ENCODE peak calls at places on chromosomes 4 and X, in six cellular contexts. One of them, this sample, is unnamed.

GRCh38 chr4:95360911-95361695 is 187.7 kb downstream of the UNC5C start:
- DNase-seq in GM12891: no peak
- DNase-seq in HepG2: no peak
- DNase-seq in K562: no peak
- DNase-seq in GM12878: no peak
- DNase-seq in H1: no peak
- DNase-seq in this sample: no peak

GRCh38 chr4:134812611-134813010 is 611.0 kb upstream of the PABPC4L start:
- DNase-seq in GM12891: no peak
- DNase-seq in HepG2: no peak
- DNase-seq in K562: no peak
- DNase-seq in GM12878: no peak
- DNase-seq in H1: no peak
- DNase-seq in this sample: no peak

GRCh38 chrX:66030505-66031317 is 9.2 kb downstream of the VSIG4 start:
- DNase-seq in GM12891: no peak
- DNase-seq in HepG2: peak
- DNase-seq in K562: peak
- DNase-seq in GM12878: no peak
- DNase-seq in H1: no peak
- DNase-seq in this sample: no peak

GRCh38 chrX:33741807-33742206 is 390.3 kb downstream of the FAM47A start:
- DNase-seq in GM12891: no peak
- DNase-seq in HepG2: no peak
- DNase-seq in K562: no peak
- DNase-seq in GM12878: no peak
- DNase-seq in H1: no peak
- DNase-seq in this sample: no peak

GRCh38 chr4:186516287-186516686 is 39.1 kb downstream of the MTNR1A start:
- DNase-seq in GM12891: no peak
- DNase-seq in HepG2: no peak
- DNase-seq in K562: no peak
- DNase-seq in GM12878: no peak
- DNase-seq in H1: no peak
- DNase-seq in this sample: no peak

GRCh38 chrX:98795636-98796035 is 1614.4 kb downstream of the PCDH19 start:
- DNase-seq in GM12891: no peak
- DNase-seq in HepG2: no peak
- DNase-seq in K562: no peak
- DNase-seq in GM12878: no peak
- DNase-seq in H1: no peak
- DNase-seq in this sample: no peak

GRCh38 chrX:30971761-30972603 is 82.9 kb upstream of the TAB3 start:
- DNase-seq in GM12891: peak
- DNase-seq in HepG2: peak
- DNase-seq in K562: peak
- DNase-seq in GM12878: no peak
- DNase-seq in H1: peak
- DNase-seq in this sample: peak

GRCh38 chr4:23855912-23856605 is 33.8 kb downstream of the PPARGC1A start:
- DNase-seq in GM12891: no peak
- DNase-seq in HepG2: peak
- DNase-seq in K562: no peak
- DNase-seq in GM12878: no peak
- DNase-seq in H1: no peak
- DNase-seq in this sample: no peak

GRCh38 chr4:109389367-109390118 is 44.1 kb upstream of the SEC24B start:
- DNase-seq in GM12891: no peak
- DNase-seq in HepG2: peak
- DNase-seq in K562: no peak
- DNase-seq in GM12878: peak
- DNase-seq in H1: no peak
- DNase-seq in this sample: no peak

GRCh38 chr4:70902577-70903281 is 560 bp downstream of the MOB1B start:
- DNase-seq in GM12891: peak
- DNase-seq in HepG2: no peak
- DNase-seq in K562: peak
- DNase-seq in GM12878: no peak
- DNase-seq in H1: no peak
- DNase-seq in this sample: peak

GRCh38 chr4:28686618-28687017 is 1826.0 kb downstream of the STIM2 start:
- DNase-seq in GM12891: peak
- DNase-seq in HepG2: peak
- DNase-seq in K562: peak
- DNase-seq in GM12878: no peak
- DNase-seq in H1: peak
- DNase-seq in this sample: no peak

GRCh38 chr4:148790691-148791090 is 348.5 kb upstream of the NR3C2 start:
- DNase-seq in GM12891: no peak
- DNase-seq in HepG2: no peak
- DNase-seq in K562: no peak
- DNase-seq in GM12878: no peak
- DNase-seq in H1: no peak
- DNase-seq in this sample: no peak

GRCh38 chrX:27439771-27440170 is 23.4 kb downstream of the PPP4R3C start:
- DNase-seq in GM12891: no peak
- DNase-seq in HepG2: no peak
- DNase-seq in K562: no peak
- DNase-seq in GM12878: no peak
- DNase-seq in H1: no peak
- DNase-seq in this sample: no peak

GRCh38 chrX:14697453-14697852 is 168.1 kb downstream of the GLRA2 start:
- DNase-seq in GM12891: peak
- DNase-seq in HepG2: peak
- DNase-seq in K562: peak
- DNase-seq in GM12878: no peak
- DNase-seq in H1: no peak
- DNase-seq in this sample: peak

GRCh38 chr4:116122131-116122530 is 963.2 kb downstream of the TRAM1L1 start:
- DNase-seq in GM12891: no peak
- DNase-seq in HepG2: no peak
- DNase-seq in K562: no peak
- DNase-seq in GM12878: no peak
- DNase-seq in H1: no peak
- DNase-seq in this sample: no peak

GRCh38 chrX:56733459-56734046 is 4.5 kb downstream of the NBDY start:
- DNase-seq in GM12891: no peak
- DNase-seq in HepG2: peak
- DNase-seq in K562: peak
- DNase-seq in GM12878: no peak
- DNase-seq in H1: no peak
- DNase-seq in this sample: no peak

GRCh38 chr4:129353490-129353889 is 257.5 kb downstream of the C4orf33 start:
- DNase-seq in GM12891: no peak
- DNase-seq in HepG2: no peak
- DNase-seq in K562: no peak
- DNase-seq in GM12878: no peak
- DNase-seq in H1: no peak
- DNase-seq in this sample: no peak

GRCh38 chr4:7414046-7414445 is 20.7 kb downstream of the PSAPL1 start:
- DNase-seq in GM12891: no peak
- DNase-seq in HepG2: no peak
- DNase-seq in K562: no peak
- DNase-seq in GM12878: no peak
- DNase-seq in H1: no peak
- DNase-seq in this sample: no peak

GRCh38 chr4:113371061-113371460 is 321.6 kb downstream of the ANK2 start:
- DNase-seq in GM12891: no peak
- DNase-seq in HepG2: no peak
- DNase-seq in K562: no peak
- DNase-seq in GM12878: no peak
- DNase-seq in H1: no peak
- DNase-seq in this sample: no peak
- TF ChIP-seq POLR2A in GM12891: no peak
- TF ChIP-seq POLR2A in HepG2: no peak
- TF ChIP-seq POLR2A in K562: no peak
- TF ChIP-seq POLR2A in GM12878: no peak
- TF ChIP-seq POLR2A in H1: no peak
- TF ChIP-seq POLR2A in this sample: no peak

GRCh38 chr4:8737075-8737474 is 134.6 kb downstream of the HMX1 start:
- DNase-seq in GM12891: no peak
- DNase-seq in HepG2: no peak
- DNase-seq in K562: no peak
- DNase-seq in GM12878: no peak
- DNase-seq in H1: no peak
- DNase-seq in this sample: no peak

GRCh38 chr4:8738471-8738931 is 133.1 kb downstream of the HMX1 start:
- DNase-seq in GM12891: peak
- DNase-seq in HepG2: no peak
- DNase-seq in K562: no peak
- DNase-seq in GM12878: no peak
- DNase-seq in H1: no peak
- DNase-seq in this sample: no peak

GRCh38 chr4:8735236-8736082 is 136.2 kb downstream of the HMX1 start:
- DNase-seq in GM12891: no peak
- DNase-seq in HepG2: no peak
- DNase-seq in K562: no peak
- DNase-seq in GM12878: no peak
- DNase-seq in H1: no peak
- DNase-seq in this sample: no peak

GRCh38 chr4:8737601-8738279 is 133.9 kb downstream of the HMX1 start:
- DNase-seq in GM12891: no peak
- DNase-seq in HepG2: no peak
- DNase-seq in K562: no peak
- DNase-seq in GM12878: no peak
- DNase-seq in H1: no peak
- DNase-seq in this sample: no peak

GRCh38 chr4:8736083-8736825 is 135.4 kb downstream of the HMX1 start:
- DNase-seq in GM12891: no peak
- DNase-seq in HepG2: no peak
- DNase-seq in K562: no peak
- DNase-seq in GM12878: no peak
- DNase-seq in H1: no peak
- DNase-seq in this sample: no peak
- TF ChIP-seq TAF1 in GM12891: no peak
- TF ChIP-seq TAF1 in HepG2: no peak
- TF ChIP-seq TAF1 in K562: no peak
- TF ChIP-seq TAF1 in GM12878: no peak
- TF ChIP-seq TAF1 in H1: no peak
- TF ChIP-seq TAF1 in this sample: no peak

DNA sequence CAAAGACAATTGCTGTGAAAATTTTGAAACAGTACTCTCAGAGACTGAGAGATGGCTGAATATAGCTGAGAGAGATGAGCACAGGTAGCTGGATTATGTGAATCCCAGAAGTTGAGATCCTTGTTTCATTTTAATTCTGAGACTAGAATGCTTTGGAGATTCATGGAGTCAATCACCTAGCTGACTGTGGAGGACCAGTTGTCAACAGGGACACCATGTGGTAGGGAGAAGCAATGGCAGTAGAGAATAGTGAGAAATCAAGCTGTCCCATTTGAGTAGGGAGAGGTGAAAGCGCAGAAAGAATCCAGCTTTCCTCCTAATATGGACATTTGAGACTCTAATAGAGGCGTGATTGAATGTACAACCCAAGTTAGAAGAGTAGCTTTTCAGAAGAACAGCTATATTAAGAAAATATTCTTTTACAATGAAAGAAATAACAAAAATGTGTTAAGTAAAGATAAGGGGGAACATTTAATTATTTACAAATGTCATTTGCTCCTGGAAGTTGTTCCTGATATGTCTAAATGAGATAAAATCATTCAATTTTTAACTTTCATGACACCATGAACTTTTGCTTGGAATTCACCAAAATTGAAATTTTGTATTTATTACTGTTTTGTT is 30.3 kb upstream of the GLRB start:
- DNase-seq in GM12891: peak
- DNase-seq in HepG2: peak
- DNase-seq in K562: no peak
- DNase-seq in GM12878: no peak
- DNase-seq in H1: no peak
- DNase-seq in this sample: no peak
- TF ChIP-seq POLR2AphosphoS5 in GM12891: no peak
- TF ChIP-seq POLR2AphosphoS5 in HepG2: no peak
- TF ChIP-seq POLR2AphosphoS5 in K562: no peak
- TF ChIP-seq POLR2AphosphoS5 in GM12878: no peak
- TF ChIP-seq POLR2AphosphoS5 in H1: no peak
- TF ChIP-seq POLR2AphosphoS5 in this sample: no peak

DNA sequence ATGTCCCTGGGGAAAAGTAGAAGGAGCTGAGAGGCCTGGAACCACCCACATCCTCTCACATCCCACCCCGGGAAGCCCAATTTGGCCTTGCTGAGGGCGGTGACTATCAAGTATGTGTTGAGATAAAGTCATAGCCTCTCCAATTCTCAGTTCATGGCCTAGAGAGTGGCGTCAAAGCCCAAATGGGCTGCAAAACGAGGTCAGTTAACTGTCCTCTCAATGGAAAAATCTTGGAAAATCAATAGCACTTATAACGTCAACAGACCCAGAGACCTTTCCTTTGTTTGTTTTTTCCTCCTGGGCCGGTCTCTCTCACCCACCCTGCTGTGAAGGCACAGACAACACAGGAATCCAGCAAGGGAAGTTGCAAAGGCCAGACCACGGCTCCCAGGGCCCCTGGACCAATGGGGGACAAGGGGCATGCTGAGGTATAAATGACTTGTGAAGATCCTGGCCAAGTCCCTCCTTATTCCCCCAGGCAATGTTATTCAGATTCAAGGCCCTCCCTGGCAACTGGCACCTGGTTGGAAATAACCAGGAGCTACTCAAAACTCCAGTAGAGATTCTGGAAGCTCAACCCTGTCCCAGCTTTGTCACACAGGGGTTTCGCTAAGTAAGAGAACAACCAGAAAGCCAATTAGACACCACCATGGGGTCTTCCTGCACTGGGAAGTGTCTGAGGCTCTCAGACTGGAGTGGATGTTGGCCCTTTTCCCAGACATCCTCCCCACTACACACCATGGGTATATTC is 38.6 kb downstream of the TSC22D3 start:
- DNase-seq in GM12891: no peak
- DNase-seq in HepG2: peak
- DNase-seq in K562: no peak
- DNase-seq in GM12878: no peak
- DNase-seq in H1: no peak
- DNase-seq in this sample: no peak
- TF ChIP-seq POLR2A in GM12891: no peak
- TF ChIP-seq POLR2A in HepG2: no peak
- TF ChIP-seq POLR2A in K562: no peak
- TF ChIP-seq POLR2A in GM12878: no peak
- TF ChIP-seq POLR2A in H1: no peak
- TF ChIP-seq POLR2A in this sample: no peak

DNA sequence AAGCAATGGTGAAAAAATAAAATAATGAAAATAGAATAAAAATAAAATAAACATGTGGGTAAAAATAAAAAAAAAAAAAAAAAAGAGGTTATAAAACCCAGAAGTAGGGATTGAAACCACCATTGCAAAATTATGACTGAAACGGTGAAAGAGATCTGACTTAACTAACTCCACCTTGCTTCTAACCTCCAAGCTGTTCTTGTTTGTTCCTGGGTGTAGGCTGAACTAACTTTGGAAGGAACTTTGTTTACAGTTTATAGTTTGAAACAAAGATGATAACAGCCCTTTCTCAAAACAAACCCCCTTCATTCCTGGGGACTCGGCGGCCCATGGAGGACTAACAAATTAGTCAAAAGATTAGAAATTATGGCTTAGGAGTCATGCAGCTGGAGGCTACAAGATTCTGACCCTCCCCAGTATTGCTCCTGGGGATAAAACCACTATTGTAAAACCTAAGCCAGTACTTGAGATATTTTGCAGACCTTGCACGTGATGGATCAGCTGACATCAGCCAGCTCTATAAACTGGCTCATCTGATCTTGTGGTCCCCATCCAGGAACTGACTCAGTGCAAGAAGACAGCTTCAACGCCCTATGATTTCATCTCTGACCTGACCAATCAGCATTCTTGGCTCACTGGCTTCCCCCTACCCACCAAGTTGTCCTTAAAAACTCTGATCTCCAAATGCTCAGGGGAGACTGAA is 30.4 kb downstream of the DDX60L start:
- DNase-seq in GM12891: no peak
- DNase-seq in HepG2: no peak
- DNase-seq in K562: no peak
- DNase-seq in GM12878: no peak
- DNase-seq in H1: no peak
- DNase-seq in this sample: no peak
- TF ChIP-seq TAF1 in GM12891: no peak
- TF ChIP-seq TAF1 in HepG2: no peak
- TF ChIP-seq TAF1 in K562: no peak
- TF ChIP-seq TAF1 in GM12878: no peak
- TF ChIP-seq TAF1 in H1: no peak
- TF ChIP-seq TAF1 in this sample: no peak

This sample was measured in GM12892.